ENCODE peak calls at places on chromosome 6, in six cellular contexts. One of them, this sample, is unnamed.

GRCh38 chr6:87487555-87487954 is 14.8 kb downstream of the SLC35A1 start:
- DNase-seq in GM10248: no peak
- DNase-seq in NCI-H345: no peak
- DNase-seq in cardiac fibroblast: peak
- DNase-seq in C1 segment of cervical spinal cord: no peak
- DNase-seq in brain microvascular endothelial cell: peak
- DNase-seq in this sample: peak

GRCh38 chr6:62150048-62150663 is 135.9 kb downstream of the KHDRBS2 start:
- DNase-seq in GM10248: peak
- DNase-seq in NCI-H345: peak
- DNase-seq in cardiac fibroblast: peak
- DNase-seq in C1 segment of cervical spinal cord: no peak
- DNase-seq in brain microvascular endothelial cell: peak
- DNase-seq in this sample: no peak

GRCh38 chr6:3960754-3961361 is 111.7 kb downstream of the FAM50B start:
- DNase-seq in GM10248: no peak
- DNase-seq in NCI-H345: no peak
- DNase-seq in cardiac fibroblast: no peak
- DNase-seq in C1 segment of cervical spinal cord: no peak
- DNase-seq in brain microvascular endothelial cell: no peak
- DNase-seq in this sample: no peak

GRCh38 chr6:41257369-41258195 is 28.9 kb downstream of the TREM1 start:
- DNase-seq in GM10248: no peak
- DNase-seq in NCI-H345: peak
- DNase-seq in cardiac fibroblast: peak
- DNase-seq in C1 segment of cervical spinal cord: no peak
- DNase-seq in brain microvascular endothelial cell: peak
- DNase-seq in this sample: no peak

GRCh38 chr6:98581725-98582124 is 252.6 kb upstream of the POU3F2 start:
- DNase-seq in GM10248: no peak
- DNase-seq in NCI-H345: no peak
- DNase-seq in cardiac fibroblast: no peak
- DNase-seq in C1 segment of cervical spinal cord: no peak
- DNase-seq in brain microvascular endothelial cell: no peak
- DNase-seq in this sample: no peak

GRCh38 chr6:170553686-170554085 is 483 bp upstream of the TBP start:
- DNase-seq in GM10248: peak
- DNase-seq in NCI-H345: peak
- DNase-seq in cardiac fibroblast: peak
- DNase-seq in C1 segment of cervical spinal cord: no peak
- DNase-seq in brain microvascular endothelial cell: no peak
- DNase-seq in this sample: no peak

GRCh38 chr6:36127462-36128016 is 2.8 kb upstream of the MAPK13 start:
- DNase-seq in GM10248: no peak
- DNase-seq in NCI-H345: no peak
- DNase-seq in cardiac fibroblast: peak
- DNase-seq in C1 segment of cervical spinal cord: no peak
- DNase-seq in brain microvascular endothelial cell: peak
- DNase-seq in this sample: peak

GRCh38 chr6:19812512-19813119 is 24.6 kb upstream of the ID4 start:
- DNase-seq in GM10248: no peak
- DNase-seq in NCI-H345: no peak
- DNase-seq in cardiac fibroblast: peak
- DNase-seq in C1 segment of cervical spinal cord: no peak
- DNase-seq in brain microvascular endothelial cell: peak
- DNase-seq in this sample: no peak

GRCh38 chr6:36387440-36388303 is at the start of gene ETV7:
- DNase-seq in GM10248: peak
- DNase-seq in NCI-H345: no peak
- DNase-seq in cardiac fibroblast: peak
- DNase-seq in C1 segment of cervical spinal cord: no peak
- DNase-seq in brain microvascular endothelial cell: no peak
- DNase-seq in this sample: no peak

GRCh38 chr6:159729598-159729997 is 2.3 kb downstream of the WTAP start:
- DNase-seq in GM10248: peak
- DNase-seq in NCI-H345: no peak
- DNase-seq in cardiac fibroblast: peak
- DNase-seq in C1 segment of cervical spinal cord: no peak
- DNase-seq in brain microvascular endothelial cell: no peak
- DNase-seq in this sample: no peak

GRCh38 chr6:113556775-113557174 is 300.4 kb upstream of the MARCKS start:
- DNase-seq in GM10248: no peak
- DNase-seq in NCI-H345: no peak
- DNase-seq in cardiac fibroblast: no peak
- DNase-seq in C1 segment of cervical spinal cord: no peak
- DNase-seq in brain microvascular endothelial cell: no peak
- DNase-seq in this sample: no peak

GRCh38 chr6:161057103-161058091 is 65.8 kb downstream of the MAP3K4 start:
- DNase-seq in GM10248: no peak
- DNase-seq in NCI-H345: peak
- DNase-seq in cardiac fibroblast: no peak
- DNase-seq in C1 segment of cervical spinal cord: no peak
- DNase-seq in brain microvascular endothelial cell: no peak
- DNase-seq in this sample: no peak

This sample was measured in pulmonary artery endothelial cell.